ENCODE peak calls at places on chromosomes 4 and X, in five cellular contexts. Q is cardiac muscle cell, Y is thyroid gland, H is right lobe of liver, B is H9. D is an unnamed sample.

GRCh38 chr4:185820119-185821028 is 8.4 kb upstream of the SORBS2 start:
- DNase-seq in Q (no peak), Y (no peak), H (no peak), B (peak; percentile 49), D (no peak)

GRCh38 chr4:74297556-74297955 is 10.7 kb upstream of the EPGN start:
- DNase-seq in Q (no peak), Y (no peak), H (no peak), B (no peak), D (no peak)

GRCh38 chrX:13937370-13938052 is 92.2 kb downstream of the GEMIN8 start:
- DNase-seq in Q (peak; percentile 60), Y (no peak), H (no peak), B (no peak), D (no peak)

GRCh38 chr4:127580891-127581290 is 51.9 kb upstream of the INTU start:
- DNase-seq in Q (no peak), Y (no peak), H (no peak), B (no peak), D (no peak)

GRCh38 chrX:118347131-118347530 is 1.2 kb downstream of the WDR44 start:
- DNase-seq in Q (peak; percentile 56), Y (no peak), H (no peak), B (no peak), D (no peak)

GRCh38 chr4:170691168-170691567 is 601.4 kb upstream of the AADAT start:
- DNase-seq in Q (no peak), Y (no peak), H (no peak), B (no peak), D (no peak)

GRCh38 chr4:37788782-37789181 is 37.7 kb upstream of the PGM2 start:
- DNase-seq in Q (no peak), Y (no peak), H (no peak), B (no peak), D (no peak)

GRCh38 chrX:7154040-7154597 is 6.2 kb upstream of the PUDP start:
- DNase-seq in Q (no peak), Y (no peak), H (no peak), B (no peak), D (no peak)

GRCh38 chrX:69314436-69315348 is 149.4 kb upstream of the PJA1 start:
- DNase-seq in Q (no peak), Y (no peak), H (no peak), B (no peak), D (no peak)

GRCh38 chr4:104966349-104967033 is 180.2 kb upstream of the TET2 start:
- DNase-seq in Q (peak; percentile 25), Y (no peak), H (no peak), B (no peak), D (no peak)

GRCh38 chr4:71187399-71188196 is 151.2 kb upstream of the SLC4A4 start:
- DNase-seq in Q (peak; percentile 45), Y (peak; percentile 71), H (peak; percentile 59), B (peak; percentile 56), D (no peak)

GRCh38 chrX:138519296-138519695 is 192.2 kb downstream of the FGF13 start:
- DNase-seq in Q (no peak), Y (no peak), H (no peak), B (no peak), D (no peak)

GRCh38 chr4:184506527-184507121 is 32.3 kb upstream of the IRF2 start:
- DNase-seq in Q (no peak), Y (no peak), H (no peak), B (peak; percentile 34), D (no peak)

GRCh38 chrX:129793604-129794191 is 13.9 kb downstream of the SASH3 start:
- DNase-seq in Q (no peak), Y (no peak), H (no peak), B (no peak), D (no peak)

GRCh38 chr4:16196482-16197393 is 29.5 kb downstream of the TAPT1 start:
- DNase-seq in Q (peak; percentile 78), Y (no peak), H (no peak), B (no peak), D (no peak)

GRCh38 chr4:114015444-114015899 is 36.0 kb upstream of the ARSJ start:
- DNase-seq in Q (peak; percentile 94), Y (no peak), H (no peak), B (no peak), D (no peak)

GRCh38 chr4:22500831-22501714 is 14.8 kb downstream of the ADGRA3 start:
- DNase-seq in Q (no peak), Y (no peak), H (no peak), B (no peak), D (no peak)

GRCh38 chr4:80831383-80832361 is 198.8 kb upstream of the BMP3 start:
- DNase-seq in Q (no peak), Y (no peak), H (no peak), B (no peak), D (no peak)

GRCh38 chrX:10534611-10535010 is 85.8 kb downstream of the MID1 start:
- DNase-seq in Q (peak; percentile 19), Y (no peak), H (no peak), B (no peak), D (no peak)

GRCh38 chr4:44186096-44186849 is 262.3 kb downstream of the KCTD8 start:
- DNase-seq in Q (no peak), Y (no peak), H (no peak), B (peak; percentile 31), D (no peak)

GRCh38 chr4:24094726-24095125 is 204.9 kb upstream of the PPARGC1A start:
- DNase-seq in Q (no peak), Y (no peak), H (no peak), B (no peak), D (no peak)

GRCh38 chr4:126470862-126471261 is 1156.1 kb downstream of the FAT4 start:
- DNase-seq in Q (peak; percentile 48), Y (no peak), H (no peak), B (no peak), D (no peak)

GRCh38 chr4:21490682-21491081 is 457.9 kb downstream of the KCNIP4 start:
- DNase-seq in Q (no peak), Y (no peak), H (no peak), B (no peak), D (no peak)

GRCh38 chrX:47804315-47804714 is 32.4 kb upstream of the ZNF81 start:
- DNase-seq in Q (no peak), Y (no peak), H (no peak), B (no peak), D (no peak)

GRCh38 chrX:136819026-136819425 is 38.3 kb upstream of the ARHGEF6 start:
- DNase-seq in Q (no peak), Y (no peak), H (no peak), B (no peak), D (no peak)

GRCh38 chrX:139720136-139720535 is 12.2 kb upstream of the MCF2 start:
- DNase-seq in Q (peak; percentile 33), Y (no peak), H (no peak), B (peak; percentile 50), D (no peak)

GRCh38 chr4:153909672-153910071 is 120.8 kb upstream of the SFRP2 start:
- DNase-seq in Q (no peak), Y (no peak), H (no peak), B (no peak), D (no peak)

GRCh38 chr4:921830-922331 is 10.2 kb downstream of the GAK start:
- DNase-seq in Q (no peak), Y (no peak), H (no peak), B (no peak), D (no peak)
- H3K9me3 ChIP-seq in Q (no peaks in the 10 kb centered on the region), Y (no peaks in the 10 kb centered on the region), H (no peaks in the 10 kb centered on the region), B (no peaks in the 10 kb centered on the region), D (no peaks in the 10 kb centered on the region)

DNA sequence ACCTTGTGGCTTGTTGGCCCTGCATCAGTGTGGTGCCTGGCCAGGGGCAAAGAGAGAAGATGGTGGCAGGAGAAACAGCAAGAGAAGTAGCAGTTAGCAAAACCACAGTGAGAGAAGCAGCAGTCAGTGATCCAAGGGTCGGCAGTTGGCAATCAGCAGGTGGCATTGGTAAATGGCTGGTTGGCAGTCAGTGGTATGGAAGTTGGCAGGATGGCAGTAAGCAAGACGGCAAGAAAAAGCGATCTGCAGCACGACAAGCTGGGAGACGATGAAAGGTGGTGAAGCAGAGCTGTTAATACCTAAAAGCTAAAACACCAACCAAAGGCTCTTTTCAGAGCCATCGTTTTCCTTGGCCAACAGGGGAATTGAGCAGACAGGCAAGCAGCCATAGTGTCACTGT is 2078.3 kb downstream of the PCDH7 start:
- DNase-seq in Q (no peak), Y (no peak), H (no peak), B (no peak), D (no peak)
- H3K9me3 ChIP-seq in Q (no peaks in the 10 kb centered on the region), Y (no peaks in the 10 kb centered on the region), H (no peaks in the 10 kb centered on the region), B (no peaks in the 10 kb centered on the region), D (no peaks in the 10 kb centered on the region)

DNA sequence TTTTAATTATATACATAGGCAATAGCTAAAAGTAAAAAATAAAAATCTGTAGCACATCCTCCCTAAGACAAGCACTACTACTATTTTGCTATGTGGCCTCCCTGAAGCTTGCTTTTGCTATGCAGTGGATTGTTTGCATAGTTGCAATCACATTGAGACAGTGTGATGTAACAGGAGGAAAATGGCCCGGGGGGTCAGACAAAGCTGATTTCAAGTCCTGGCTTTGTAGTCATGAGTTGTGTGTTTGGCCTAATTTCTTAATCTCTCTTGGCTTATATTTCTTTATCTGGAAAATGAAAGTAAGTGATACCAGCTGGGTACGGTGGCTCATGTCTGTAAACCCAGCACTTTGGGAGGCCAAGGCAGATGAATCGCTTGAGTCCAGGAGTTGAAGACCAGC is 166.6 kb downstream of the LHFPL1 start:
- DNase-seq in Q (no peak), Y (no peak), H (peak; percentile 23), B (no peak), D (no peak)
- H3K9me3 ChIP-seq in Q (no peaks in the 10 kb centered on the region), Y (no peaks in the 10 kb centered on the region), H (no peaks in the 10 kb centered on the region), B (no peaks in the 10 kb centered on the region), D (no peaks in the 10 kb centered on the region)

DNA sequence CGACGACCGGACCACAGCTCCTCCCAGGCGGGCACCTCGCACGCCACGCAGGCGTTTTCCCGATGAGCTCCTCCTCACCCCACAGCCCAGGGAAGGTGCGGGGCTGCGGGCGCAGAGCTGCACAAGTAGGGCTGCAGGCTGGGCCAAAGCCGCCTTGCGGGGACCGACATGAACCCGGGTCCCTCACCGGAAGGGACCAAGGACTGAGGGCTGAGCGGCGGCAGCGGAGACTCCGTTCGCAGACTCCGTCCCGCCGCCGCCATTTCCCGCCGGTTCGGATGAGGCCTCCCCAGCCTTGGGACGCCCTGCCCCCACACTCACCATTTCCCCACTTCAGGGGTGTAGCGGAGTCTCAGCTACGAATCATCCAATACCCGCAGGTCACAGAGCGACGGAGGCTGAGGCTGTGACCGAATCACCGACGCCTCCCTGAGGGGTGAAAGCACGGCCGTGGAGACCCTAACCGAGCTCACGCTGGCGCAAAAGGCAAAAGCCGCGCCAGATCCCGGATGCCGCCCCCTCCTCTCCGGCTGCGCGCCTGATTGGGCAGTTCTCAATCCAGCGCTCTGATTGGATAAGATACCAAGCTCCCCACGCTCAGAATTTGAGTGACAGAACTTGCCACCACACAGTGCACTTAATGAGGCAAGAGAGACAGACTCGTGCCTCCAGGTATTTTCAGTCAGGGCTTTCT is at the start of gene ZNF732:
- DNase-seq in Q (peak; percentile 87), Y (peak; percentile 73), H (no peak), B (no peak), D (no peak)
- H3K9me3 ChIP-seq in Q (no peaks in the 10 kb centered on the region), Y (no peaks in the 10 kb centered on the region), H (no peaks in the 10 kb centered on the region), B (no peaks in the 10 kb centered on the region), D (no peaks in the 10 kb centered on the region)

GRCh38 chr4:76003015-76003414 is 4.3 kb downstream of the CXCL9 start:
- DNase-seq in Q (no peak), Y (no peak), H (no peak), B (no peak), D (no peak)

GRCh38 chr4:76001760-76002159 is 5.5 kb downstream of the CXCL9 start:
- DNase-seq in Q (no peak), Y (no peak), H (no peak), B (no peak), D (no peak)

GRCh38 chr4:76002176-76002575 is 5.1 kb downstream of the CXCL9 start:
- DNase-seq in Q (peak; percentile 43), Y (no peak), H (no peak), B (no peak), D (no peak)

GRCh38 chr4:75995727-75996126 is 5.0 kb upstream of the SDAD1 start:
- DNase-seq in Q (peak; percentile 71), Y (peak; percentile 18), H (no peak), B (no peak), D (no peak)

GRCh38 chr4:75997946-75998345 is 7.2 kb upstream of the SDAD1 start:
- DNase-seq in Q (no peak), Y (no peak), H (no peak), B (no peak), D (no peak)
- H3K9me3 ChIP-seq in Q (no peaks in the 10 kb centered on the region), Y (no peaks in the 10 kb centered on the region), H (no peaks in the 10 kb centered on the region), B (no peaks in the 10 kb centered on the region), D (no peaks in the 10 kb centered on the region)

D was measured in T-helper 17 cell.